ENCODE peak calls at places on chromosomes 11 and 22, in eight cellular contexts. I is Panc1, X is psoas muscle, M is HCT116, C is endothelial cell of umbilical vein, G is heart left ventricle, Y is A673, U is tibial nerve. P is an unnamed sample. For H3K4me1, the result is how much of the 10 kb centered on the place peaks cover.

GRCh38 chr11:78203184-78203583 is 14.5 kb downstream of the USP35 start:
- DNase-seq in C (no peak), Y (no peak), G (no peak), I (no peak), X (no peak), M (no peak), U (no peak), P (no peak)

GRCh38 chr11:92830382-92831148 is 138.9 kb upstream of the MTNR1B start:
- DNase-seq in M (no peak), X (no peak), U (no peak), I (no peak), G (no peak), Y (no peak), C (no peak), P (no peak)

GRCh38 chr11:71396548-71397123 is 51.6 kb downstream of the DHCR7 start:
- DNase-seq in I (no peak), G (no peak), Y (peak), M (no peak), X (no peak), U (no peak), C (no peak), P (no peak)

GRCh38 chr11:45314900-45315299 is 28.8 kb upstream of the SYT13 start:
- DNase-seq in Y (no peak), G (no peak), M (no peak), X (no peak), C (no peak), U (no peak), I (no peak), P (no peak)

GRCh38 chr11:57547854-57548377 is 10.5 kb downstream of the SMTNL1 start:
- DNase-seq in Y (no peak), U (no peak), X (no peak), I (no peak), M (no peak), C (peak), G (no peak), P (no peak)

GRCh38 chr11:35190804-35191348 is 51.9 kb downstream of the CD44 start:
- DNase-seq in G (no peak), I (no peak), M (no peak), U (no peak), C (no peak), Y (no peak), X (no peak), P (no peak)

GRCh38 chr11:101091781-101092180 is 37.8 kb downstream of the PGR start:
- DNase-seq in I (peak), G (no peak), Y (no peak), M (no peak), C (no peak), U (no peak), X (no peak), P (no peak)

GRCh38 chr11:16741473-16741872 is 3.0 kb downstream of the C11orf58 start:
- DNase-seq in C (no peak), M (no peak), G (no peak), I (no peak), X (no peak), U (no peak), Y (no peak), P (no peak)

GRCh38 chr11:69044111-69045013 is 4.4 kb upstream of the TPCN2 start:
- DNase-seq in G (peak), M (peak), I (peak), X (peak), C (peak), U (peak), Y (peak), P (peak)

GRCh38 chr11:22670803-22671202 is 4.4 kb downstream of the GAS2 start:
- DNase-seq in C (peak), I (peak), G (no peak), U (no peak), X (no peak), M (no peak), Y (peak), P (no peak)

GRCh38 chr22:49052023-49052538 is 775.6 kb downstream of the BRD1 start:
- DNase-seq in U (no peak), I (no peak), Y (no peak), C (no peak), G (no peak), X (no peak), M (no peak), P (peak)

GRCh38 chr11:37107415-37107814 is 509.4 kb upstream of the RAG2 start:
- DNase-seq in X (no peak), M (no peak), G (no peak), I (no peak), C (no peak), U (no peak), Y (peak), P (no peak)

GRCh38 chr11:77547047-77547836 is 42.5 kb upstream of the AQP11 start:
- DNase-seq in Y (no peak), C (no peak), M (no peak), G (no peak), I (no peak), X (no peak), U (no peak), P (no peak)

GRCh38 chr11:130831506-130832385 is 84.5 kb downstream of the SNX19 start:
- DNase-seq in I (no peak), G (no peak), Y (peak), U (no peak), X (no peak), M (no peak), C (no peak), P (no peak)

GRCh38 chr11:123519055-123519796 is 89.2 kb downstream of the GRAMD1B start:
- DNase-seq in C (no peak), I (no peak), M (peak), Y (no peak), X (no peak), G (no peak), U (no peak), P (no peak)

GRCh38 chr11:67440229-67441081 is 2.8 kb downstream of the CORO1B start:
- DNase-seq in X (no peak), U (no peak), M (no peak), I (no peak), Y (no peak), C (no peak), G (no peak), P (no peak)

GRCh38 chr11:67438121-67438902 is 830 bp upstream of the PTPRCAP start:
- DNase-seq in M (no peak), C (no peak), G (no peak), X (no peak), I (no peak), U (no peak), Y (no peak), P (no peak)

GRCh38 chr11:67441082-67441683 is 2.1 kb downstream of the CORO1B start:
- DNase-seq in U (no peak), X (no peak), M (no peak), Y (no peak), C (no peak), I (no peak), G (no peak), P (no peak)

GRCh38 chr11:67441731-67442401 is 1.4 kb downstream of the CORO1B start:
- DNase-seq in M (no peak), Y (no peak), C (no peak), X (no peak), I (no peak), U (no peak), G (no peak), P (no peak)

DNA sequence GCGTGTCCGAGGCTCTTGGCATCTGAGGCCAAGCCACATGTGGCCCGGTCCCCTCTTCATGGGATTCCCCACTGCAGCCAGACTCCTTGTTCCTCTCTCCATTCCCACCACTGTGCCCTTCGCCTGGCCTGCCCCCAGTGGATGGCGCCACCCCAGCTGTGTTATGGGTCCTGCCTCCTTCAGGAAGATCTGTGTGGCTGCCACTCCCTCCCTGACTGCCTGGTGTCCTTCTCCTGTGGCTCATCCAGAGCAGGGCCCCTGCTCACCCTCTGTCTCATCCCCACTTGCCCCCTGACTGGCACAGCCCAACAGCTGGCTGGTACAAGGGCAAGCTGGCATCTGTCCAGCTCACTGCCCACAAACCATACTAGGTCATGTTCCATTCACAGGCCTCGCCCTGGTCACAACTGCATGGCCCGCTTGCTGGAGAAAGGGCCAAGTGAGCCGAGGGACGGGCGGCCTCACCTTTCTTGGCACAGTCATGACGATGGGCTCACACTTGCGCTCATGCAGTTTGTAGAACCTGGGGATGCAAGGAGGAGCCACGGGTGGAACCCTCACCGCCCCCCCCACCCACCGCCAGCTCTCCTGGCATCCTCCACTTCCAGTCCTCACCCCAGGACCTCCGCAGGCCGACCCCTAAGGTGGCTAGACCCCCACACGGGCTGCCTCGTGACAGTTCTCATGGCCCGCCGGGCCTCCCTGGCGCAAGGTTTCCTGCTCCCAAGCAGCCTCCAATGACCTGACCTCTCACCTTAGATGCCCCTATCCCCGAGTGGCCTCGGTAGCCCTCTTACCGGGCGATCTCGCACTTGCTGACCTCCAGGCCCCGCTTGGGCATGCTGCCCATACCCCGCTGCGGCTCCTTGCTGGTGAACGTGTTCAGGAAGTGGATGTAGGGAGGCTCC is 2.1 kb upstream of the PTPRCAP start:
- DNase-seq in G (no peak), I (no peak), Y (peak), M (no peak), C (peak), U (no peak), X (no peak), P (peak)
- TF ChIP-seq CTCF in G (no peak), I (no peak), Y (peak), M (peak), C (peak), U (no peak), X (no peak), P (no peak)

GRCh38 chr22:50298937-50299656 is 8.3 kb downstream of the PLXNB2 start:
- DNase-seq in I (no peak), U (no peak), X (no peak), M (no peak), C (no peak), G (no peak), Y (peak), P (no peak)
- H3K4me1 ChIP-seq in I (half or more), U (half or more), X (under half), M (half or more), C (under half), G (under half), Y (half or more), P (half or more)

GRCh38 chr11:65478411-65479183 is 20.2 kb upstream of the MALAT1 start:
- DNase-seq in C (no peak), Y (no peak), I (no peak), X (peak), U (no peak), M (no peak), G (peak), P (peak)
- TF ChIP-seq CTCF in C (no peak), Y (no peak), I (no peak), X (no peak), U (no peak), M (no peak), G (no peak), P (no peak)

DNA sequence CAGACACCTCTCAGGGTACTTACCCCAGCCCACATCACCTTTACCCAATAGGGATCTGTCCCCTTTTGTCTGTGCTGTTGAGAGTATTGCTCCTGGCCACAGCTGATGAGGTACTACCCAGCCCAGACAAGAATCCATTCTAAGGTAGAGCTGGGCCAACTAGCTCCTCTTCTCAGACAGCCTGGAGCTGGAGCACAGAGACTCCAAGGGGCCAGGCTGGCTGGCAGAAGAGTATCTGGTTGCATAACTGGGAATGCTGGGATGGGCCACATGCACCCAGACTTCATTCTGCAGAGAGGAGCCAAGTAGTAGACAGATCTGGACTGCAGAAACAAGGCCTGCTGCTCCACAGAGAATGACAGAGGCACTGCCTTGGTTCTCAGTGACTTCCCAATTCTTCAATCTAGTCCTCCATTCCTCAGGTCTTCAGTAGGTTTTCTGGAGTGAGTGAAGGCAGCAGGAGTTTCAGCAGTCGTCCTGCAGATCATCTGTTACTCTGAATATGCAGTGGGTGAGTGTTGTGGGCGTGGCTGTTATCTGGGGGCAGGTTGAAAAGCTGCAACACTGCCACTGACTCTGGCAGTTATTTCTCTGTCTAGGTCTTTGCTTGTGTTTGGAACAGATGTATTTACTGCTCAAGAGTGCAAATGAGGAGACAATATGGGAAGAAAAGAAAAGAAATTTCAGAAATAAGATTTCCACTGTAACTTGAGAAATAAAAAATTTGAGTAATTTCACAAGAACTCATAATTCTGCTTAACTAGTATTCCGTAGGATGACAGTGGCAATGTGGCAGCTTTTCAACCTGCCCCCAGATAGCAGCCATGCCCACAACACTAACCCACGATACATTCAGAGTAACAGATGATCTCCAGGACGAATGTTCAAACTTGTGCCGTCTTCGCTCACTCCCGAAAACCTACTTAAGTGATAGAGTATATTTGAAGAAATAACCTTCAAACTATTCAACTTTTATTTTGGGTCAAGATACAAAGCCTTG is 34.9 kb downstream of the MAPK1 start:
- DNase-seq in G (no peak), M (no peak), I (no peak), Y (no peak), X (peak), C (no peak), U (no peak), P (no peak)
- H3K4me1 ChIP-seq in G (under half), M (under half), I (under half), Y (under half), X (half or more), C (under half), U (half or more), P (under half)

DNA sequence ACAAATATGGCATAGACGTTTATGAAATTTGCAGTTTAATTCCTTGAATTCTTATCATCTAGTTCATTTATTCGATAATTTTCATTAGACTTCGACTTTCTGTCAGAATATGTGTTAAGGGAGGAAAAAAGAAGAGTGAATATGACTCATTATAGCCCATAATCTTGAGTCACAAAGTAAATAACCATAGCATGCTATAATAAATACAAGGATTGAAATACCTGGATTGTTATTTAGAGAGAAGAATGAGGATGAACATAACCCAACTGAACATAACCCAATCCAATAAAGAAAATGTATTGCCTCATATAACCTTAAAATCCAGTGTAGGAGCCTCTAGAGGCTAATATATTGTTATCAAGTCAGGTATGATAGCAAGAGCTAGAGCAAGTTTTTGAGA is 1858.3 kb upstream of the RAG2 start:
- DNase-seq in X (no peak), Y (no peak), C (no peak), M (no peak), G (no peak), U (no peak), I (no peak), P (no peak)
- TF ChIP-seq CTCF in X (no peak), Y (no peak), C (no peak), M (no peak), G (no peak), U (no peak), I (no peak), P (no peak)

GRCh38 chr11:66347425-66348276 is at the start of gene B4GAT1:
- DNase-seq in Y (peak), M (peak), U (peak), I (peak), X (peak), G (peak), C (peak), P (peak)

GRCh38 chr11:66344550-66345315 is at the start of gene BRMS1:
- DNase-seq in G (peak), X (peak), C (peak), Y (peak), U (peak), M (peak), I (peak), P (peak)

GRCh38 chr11:66349084-66349386 is 1.6 kb upstream of the B4GAT1 start:
- DNase-seq in M (no peak), U (no peak), I (no peak), X (no peak), G (no peak), Y (no peak), C (no peak), P (no peak)

GRCh38 chr11:66345316-66345649 is 379 bp upstream of the BRMS1 start:
- DNase-seq in Y (no peak), C (no peak), M (no peak), U (no peak), I (no peak), X (no peak), G (no peak), P (no peak)

DNA sequence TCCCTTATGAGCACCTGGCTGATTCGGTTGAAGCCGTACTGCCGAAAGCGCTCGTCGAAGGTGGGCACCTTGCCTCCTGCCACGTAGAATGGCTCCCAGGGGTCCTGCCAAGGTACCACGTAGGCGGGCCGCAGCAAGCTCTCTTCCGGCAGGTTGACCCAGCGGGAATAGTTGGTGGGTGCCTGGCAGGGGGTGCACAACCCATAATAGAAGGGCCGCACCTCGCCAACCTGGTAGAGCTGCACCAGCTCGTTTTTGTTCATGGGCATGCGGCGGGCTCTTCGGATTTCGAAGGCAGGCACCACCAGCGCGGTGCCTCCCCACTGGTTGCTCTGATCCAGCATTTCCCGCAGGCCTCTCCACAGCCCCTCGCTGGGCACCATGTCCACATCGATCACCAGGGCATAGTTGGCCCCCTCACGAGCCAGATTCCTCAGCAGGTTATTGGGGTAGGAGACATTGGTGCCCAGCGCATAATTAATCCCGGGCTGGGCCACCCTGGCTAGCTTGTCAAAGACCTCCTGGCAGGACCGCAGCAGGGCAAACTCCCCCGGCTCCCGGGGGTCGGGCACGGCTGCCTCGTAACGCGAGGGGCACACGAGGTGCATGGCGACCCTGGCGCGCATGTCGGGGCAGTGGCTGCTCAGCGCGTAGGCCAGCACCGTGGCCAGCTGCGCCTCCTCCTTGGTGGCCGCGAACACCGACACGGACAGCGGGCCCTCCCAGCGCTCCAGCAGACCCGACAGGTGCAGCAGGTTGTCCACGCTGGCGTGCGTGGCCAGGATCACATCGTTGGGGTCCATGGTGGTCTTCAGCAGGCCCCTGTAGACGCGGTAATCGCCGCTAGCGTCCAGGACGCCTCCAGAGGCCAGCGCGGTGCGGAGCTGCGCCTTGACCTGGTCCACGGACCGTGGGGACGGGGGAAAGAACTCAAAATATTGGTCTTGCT is 679 bp downstream of the B4GAT1 start:
- DNase-seq in G (no peak), I (no peak), M (no peak), X (no peak), Y (no peak), C (no peak), U (no peak), P (peak)
- H3K4me1 ChIP-seq in G (under half), I (under half), M (under half), X (under half), Y (under half), C (under half), U (half or more), P (under half)

P was measured in mucosa of descending colon.